ENCODE peak calls at places on chromosomes 12 and 14, in four cellular contexts. V, E, O and R are unnamed samples.

GRCh38 chr12:84919271-84919670 is 6.7 kb upstream of the SLC6A15 start:
- DNase-seq in V (no peak), E (no peak), O (no peak), R (no peak)

GRCh38 chr14:105914738-105915385 is 388.5 kb downstream of the TMEM121 start:
- DNase-seq in V (no peak), E (no peak), O (no peak), R (no peak)

GRCh38 chr12:78189656-78190055 is 359.0 kb downstream of the NAV3 start:
- DNase-seq in V (no peak), E (no peak), O (no peak), R (no peak)

GRCh38 chr14:61560323-61560722 is 135.0 kb upstream of the HIF1A start:
- DNase-seq in V (no peak), E (no peak), O (no peak), R (peak; percentile 71)

GRCh38 chr12:104517880-104518279 is 61.1 kb downstream of the CHST11 start:
- DNase-seq in V (no peak), E (no peak), O (no peak), R (no peak)

GRCh38 chr14:85566603-85567002 is 36.7 kb downstream of the FLRT2 start:
- DNase-seq in V (no peak), E (no peak), O (no peak), R (no peak)

GRCh38 chr12:11731455-11731854 is 82.0 kb downstream of the ETV6 start:
- DNase-seq in V (no peak), E (no peak), O (no peak), R (no peak)

GRCh38 chr14:35122696-35123387 is 490 bp downstream of the PRORP start:
- DNase-seq in V (no peak), E (no peak), O (peak; percentile 6), R (peak; percentile 80)

GRCh38 chr12:122064780-122065588 is 13.6 kb upstream of the MLXIP start:
- DNase-seq in V (no peak), E (no peak), O (peak; percentile 83), R (no peak)

GRCh38 chr12:76083761-76084276 is 666 bp downstream of the NAP1L1 start:
- DNase-seq in V (no peak), E (no peak), O (peak; percentile 88), R (peak; percentile 62)

GRCh38 chr14:87332001-87332400 is 661.0 kb downstream of the GALC start:
- DNase-seq in V (no peak), E (no peak), O (no peak), R (no peak)

GRCh38 chr12:2876431-2877046 is 435 bp downstream of the FOXM1 start:
- DNase-seq in V (no peak), E (no peak), O (peak; percentile 47), R (no peak)

GRCh38 chr14:79708991-79709390 is 502.3 kb downstream of the DIO2 start:
- DNase-seq in V (no peak), E (no peak), O (no peak), R (no peak)

GRCh38 chr12:128069359-128069997 is 197.5 kb upstream of the TMEM132C start:
- DNase-seq in V (no peak), E (no peak), O (peak; percentile 26), R (peak; percentile 30)

GRCh38 chr12:122471324-122472226 is 29.2 kb downstream of the ZCCHC8 start:
- DNase-seq in V (no peak), E (no peak), O (peak; percentile 35), R (peak; percentile 84)

GRCh38 chr14:64983439-64984310 is 3.0 kb upstream of the FNTB start:
- DNase-seq in V (no peak), E (no peak), O (peak; percentile 29), R (peak; percentile 79)

GRCh38 chr14:39946796-39947195 is 514.6 kb upstream of the FBXO33 start:
- DNase-seq in V (no peak), E (peak; percentile 10), O (no peak), R (no peak)

GRCh38 chr14:61482348-61483206 is 161.2 kb downstream of the PRKCH start:
- DNase-seq in V (no peak), E (no peak), O (no peak), R (no peak)

GRCh38 chr12:130961921-130962326 is 8.2 kb downstream of the ADGRD1 start:
- DNase-seq in V (no peak), E (no peak), O (no peak), R (no peak)

GRCh38 chr14:22381751-22382150 is 207.3 kb downstream of the DAD1 start:
- DNase-seq in V (no peak), E (no peak), O (no peak), R (no peak)

GRCh38 chr12:69682136-69682755 is 16.9 kb downstream of the BEST3 start:
- DNase-seq in V (no peak), E (no peak), O (no peak), R (no peak)

GRCh38 chr14:71529855-71530254 is 402.4 kb upstream of the RGS6 start:
- DNase-seq in V (no peak), E (no peak), O (no peak), R (no peak)

GRCh38 chr12:59651230-59651920 is 55.5 kb downstream of the SLC16A7 start:
- DNase-seq in V (no peak), E (no peak), O (no peak), R (no peak)

GRCh38 chr14:34692348-34692747 is 22.0 kb downstream of the CFL2 start:
- DNase-seq in V (no peak), E (no peak), O (no peak), R (no peak)

GRCh38 chr12:32451816-32452215 is 52.5 kb downstream of the FGD4 start:
- DNase-seq in V (no peak), E (no peak), O (no peak), R (no peak)

GRCh38 chr14:29993148-29993547 is 65.5 kb upstream of the PRKD1 start:
- DNase-seq in V (no peak), E (no peak), O (no peak), R (no peak)

GRCh38 chr12:112812598-112813406 is 21.3 kb downstream of the RPH3A start:
- DNase-seq in V (no peak), E (no peak), O (no peak), R (peak; percentile 73)

GRCh38 chr14:96084796-96085195 is 45.6 kb downstream of the C14orf132 start:
- DNase-seq in V (no peak), E (no peak), O (no peak), R (no peak)

GRCh38 chr12:109264095-109264942 is 44.8 kb downstream of the FOXN4 start:
- DNase-seq in V (no peak), E (peak; percentile 76), O (peak; percentile 87), R (peak; percentile 91)

GRCh38 chr14:55964081-55964480 is 154.1 kb upstream of the PELI2 start:
- DNase-seq in V (no peak), E (no peak), O (no peak), R (no peak)

GRCh38 chr12:27967551-27968054 is 4.9 kb downstream of the PTHLH start:
- DNase-seq in V (no peak), E (no peak), O (no peak), R (no peak)

GRCh38 chr12:64810831-64811230 is 13.6 kb upstream of the TBC1D30 start:
- DNase-seq in V (no peak), E (no peak), O (no peak), R (no peak)

GRCh38 chr12:64808110-64808509 is 16.3 kb upstream of the TBC1D30 start:
- DNase-seq in V (no peak), E (no peak), O (no peak), R (no peak)

GRCh38 chr12:64801381-64801780 is 23.1 kb upstream of the TBC1D30 start:
- DNase-seq in V (no peak), E (no peak), O (no peak), R (no peak)

GRCh38 chr12:64806173-64806572 is 18.3 kb upstream of the TBC1D30 start:
- DNase-seq in V (no peak), E (no peak), O (no peak), R (no peak)

DNA sequence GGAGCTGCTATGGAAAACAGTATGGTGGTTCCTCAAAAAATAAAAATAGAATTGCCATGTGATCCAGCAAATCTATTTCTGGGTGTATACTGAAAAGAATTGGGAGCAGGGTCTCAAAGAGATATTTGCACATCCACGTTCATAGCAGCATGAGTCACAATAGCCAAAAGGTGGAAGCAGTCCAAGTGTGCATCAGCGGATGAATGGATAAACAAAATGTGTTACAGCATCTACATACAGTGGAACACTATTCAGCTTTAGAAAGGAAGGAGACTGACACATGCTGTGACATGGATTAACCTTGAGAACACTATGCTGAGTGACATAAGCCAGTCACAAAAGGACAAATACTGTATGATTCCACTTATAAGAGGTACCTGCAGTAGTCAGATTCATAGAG is 17.9 kb upstream of the TBC1D30 start:
- DNase-seq in V (no peak), E (no peak), O (no peak), R (no peak)
- TF ChIP-seq JUND in V (no peak), E (no peak), O (no peak), R (no peak)

GRCh38 chr12:42686514-42687172 is 97.1 kb upstream of the PRICKLE1 start:
- DNase-seq in V (no peak), E (no peak), O (no peak), R (no peak)
- TF ChIP-seq JUND in V (no peak), E (no peak), O (no peak), R (no peak)

DNA sequence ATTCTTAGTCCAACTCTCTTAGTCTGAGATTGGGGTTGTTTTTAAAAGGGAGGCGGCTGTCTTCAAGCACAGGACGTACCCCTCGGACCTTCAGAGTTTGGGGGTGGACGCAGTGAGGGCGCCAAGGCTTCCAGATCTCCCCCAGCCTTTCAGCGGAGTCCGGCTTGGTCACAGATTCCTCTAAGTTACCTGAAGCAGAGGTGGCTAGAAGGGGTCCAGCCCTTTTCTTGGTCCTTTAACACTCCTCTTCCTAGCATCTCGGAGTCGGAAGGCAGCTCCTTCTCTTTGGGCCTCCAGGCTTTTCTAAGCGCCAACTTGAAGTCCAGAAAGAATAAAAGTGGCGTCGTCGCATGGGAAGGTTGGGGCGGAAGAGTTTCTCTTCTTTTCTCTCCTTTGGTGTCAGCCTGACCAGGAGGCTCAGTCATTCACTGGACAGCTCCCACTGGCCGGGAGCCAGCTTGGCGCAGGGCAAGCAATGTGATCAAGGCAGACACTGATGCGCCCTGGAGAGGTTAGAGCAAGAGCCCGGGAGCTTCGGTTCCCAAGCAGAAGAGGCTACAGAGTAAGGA is 9.6 kb downstream of the OR6S1 start:
- DNase-seq in V (no peak), E (no peak), O (peak; percentile 43), R (no peak)
- TF ChIP-seq JUND in V (no peak), E (no peak), O (no peak), R (no peak)

GRCh38 chr14:63224196-63224595 is 20.0 kb downstream of the RHOJ start:
- DNase-seq in V (no peak), E (no peak), O (no peak), R (no peak)
- TF ChIP-seq JUND in V (no peak), E (no peak), O (no peak), R (no peak)